ENCODE peak calls at places on chromosomes 7 and 10, in eight cellular contexts. V, O, I, X, W, F, N and S are unnamed samples.

GRCh38 chr10:2772791-2773644 is 294.3 kb upstream of the PFKP start:
- DNase-seq in V (no peak), O (no peak), I (no peak), X (no peak), W (no peak), F (no peak), N (no peak), S (no peak)

GRCh38 chr10:28774051-28774995 is 97.0 kb downstream of the BAMBI start:
- DNase-seq in V (no peak), O (no peak), I (no peak), X (no peak), W (no peak), F (no peak), N (no peak), S (no peak)

GRCh38 chr7:188727-189500 is 3.5 kb upstream of the FAM20C start:
- DNase-seq in V (no peak), O (no peak), I (no peak), X (no peak), W (no peak), F (no peak), N (no peak), S (no peak)

GRCh38 chr10:35498693-35499092 is 106.4 kb upstream of the GJD4 start:
- DNase-seq in V (no peak), O (no peak), I (no peak), X (no peak), W (peak; percentile 23), F (no peak), N (no peak), S (no peak)

GRCh38 chr7:55485501-55486171 is 86.7 kb downstream of the VOPP1 start:
- DNase-seq in V (no peak), O (no peak), I (no peak), X (no peak), W (no peak), F (no peak), N (no peak), S (no peak)

GRCh38 chr7:117285821-117286220 is 37.0 kb downstream of the WNT2 start:
- DNase-seq in V (no peak), O (no peak), I (no peak), X (no peak), W (no peak), F (no peak), N (no peak), S (no peak)

GRCh38 chr7:49187543-49188268 is 263.4 kb downstream of the CDC14C start:
- DNase-seq in V (no peak), O (no peak), I (no peak), X (no peak), W (no peak), F (no peak), N (no peak), S (no peak)

GRCh38 chr10:100986623-100986951 is 710 bp downstream of the MRPL43 start:
- DNase-seq in V (no peak), O (no peak), I (no peak), X (no peak), W (no peak), F (no peak), N (no peak), S (no peak)

GRCh38 chr7:109377076-109377884 is 807.6 kb downstream of the DNAJB9 start:
- DNase-seq in V (no peak), O (no peak), I (no peak), X (no peak), W (no peak), F (no peak), N (no peak), S (no peak)

GRCh38 chr10:86594535-86594934 is 59.8 kb upstream of the OPN4 start:
- DNase-seq in V (no peak), O (no peak), I (no peak), X (no peak), W (no peak), F (no peak), N (no peak), S (no peak)

GRCh38 chr7:117484988-117485655 is 5.3 kb downstream of the CFTR start:
- DNase-seq in V (no peak), O (no peak), I (no peak), X (no peak), W (no peak), F (no peak), N (no peak), S (no peak)

GRCh38 chr10:51090190-51090589 is 15.9 kb downstream of the PRKG1 start:
- DNase-seq in V (no peak), O (no peak), I (no peak), X (no peak), W (no peak), F (no peak), N (no peak), S (no peak)

GRCh38 chr7:49229246-49229645 is 304.9 kb downstream of the CDC14C start:
- DNase-seq in V (no peak), O (no peak), I (no peak), X (no peak), W (no peak), F (no peak), N (no peak), S (no peak)

GRCh38 chr10:63718453-63718852 is 197.3 kb downstream of the REEP3 start:
- DNase-seq in V (no peak), O (no peak), I (no peak), X (no peak), W (no peak), F (no peak), N (no peak), S (no peak)

GRCh38 chr10:85623342-85623741 is 743.3 kb downstream of the GRID1 start:
- DNase-seq in V (no peak), O (no peak), I (no peak), X (no peak), W (no peak), F (no peak), N (no peak), S (no peak)

GRCh38 chr10:96222441-96222840 is 48.9 kb downstream of the BLNK start:
- DNase-seq in V (no peak), O (no peak), I (no peak), X (no peak), W (no peak), F (no peak), N (no peak), S (no peak)

GRCh38 chr7:680411-681127 is 45.9 kb upstream of the DNAAF5 start:
- DNase-seq in V (no peak), O (no peak), I (no peak), X (no peak), W (no peak), F (no peak), N (no peak), S (no peak)

GRCh38 chr10:91996266-91996665 is 72.7 kb downstream of the BTAF1 start:
- DNase-seq in V (no peak), O (no peak), I (no peak), X (no peak), W (no peak), F (peak; percentile 47), N (no peak), S (no peak)

GRCh38 chr10:119253433-119254174 is 46.2 kb downstream of the GRK5 start:
- DNase-seq in V (peak; percentile 88), O (peak; percentile 77), I (peak; percentile 67), X (no peak), W (no peak), F (peak; percentile 16), N (peak; percentile 85), S (no peak)

GRCh38 chr10:88117227-88117626 is 253.8 kb downstream of the PTEN start:
- DNase-seq in V (no peak), O (no peak), I (no peak), X (no peak), W (no peak), F (peak; percentile 57), N (no peak), S (no peak)

GRCh38 chr10:114502071-114502470 is 97.8 kb upstream of the AFAP1L2 start:
- DNase-seq in V (no peak), O (no peak), I (no peak), X (no peak), W (no peak), F (no peak), N (no peak), S (no peak)

GRCh38 chr7:131403322-131403721 is 75.6 kb downstream of the MKLN1 start:
- DNase-seq in V (no peak), O (no peak), I (no peak), X (no peak), W (no peak), F (no peak), N (no peak), S (no peak)

GRCh38 chr7:143240323-143241168 is 18.7 kb downstream of the TAS2R40 start:
- DNase-seq in V (peak; percentile 37), O (peak; percentile 65), I (peak; percentile 60), X (peak; percentile 81), W (peak; percentile 58), F (peak; percentile 76), N (peak; percentile 68), S (peak; percentile 73)

GRCh38 chr10:81600185-81600584 is 274.8 kb upstream of the NRG3 start:
- DNase-seq in V (peak; percentile 62), O (no peak), I (no peak), X (no peak), W (no peak), F (no peak), N (no peak), S (no peak)

GRCh38 chr10:124075116-124075955 is 18.1 kb downstream of the CHST15 start:
- DNase-seq in V (no peak), O (no peak), I (no peak), X (no peak), W (no peak), F (no peak), N (no peak), S (no peak)

GRCh38 chr10:87927091-87927490 is 63.7 kb downstream of the PTEN start:
- DNase-seq in V (no peak), O (no peak), I (no peak), X (no peak), W (no peak), F (no peak), N (peak; percentile 14), S (no peak)

GRCh38 chr10:3622845-3623621 is 162.0 kb downstream of the KLF6 start:
- DNase-seq in V (no peak), O (no peak), I (no peak), X (no peak), W (no peak), F (no peak), N (no peak), S (no peak)

GRCh38 chr10:114498413-114499111 is 94.3 kb upstream of the AFAP1L2 start:
- DNase-seq in V (no peak), O (no peak), I (no peak), X (peak; percentile 19), W (peak; percentile 67), F (no peak), N (no peak), S (no peak)

GRCh38 chr10:104329754-104330153 is 8.5 kb downstream of the ITPRIP start:
- DNase-seq in V (no peak), O (no peak), I (no peak), X (no peak), W (no peak), F (no peak), N (peak; percentile 92), S (no peak)

GRCh38 chr10:100346351-100346764 is 675 bp upstream of the SCD start:
- DNase-seq in V (peak; percentile 71), O (peak; percentile 78), I (no peak), X (peak; percentile 2), W (peak; percentile 63), F (peak; percentile 84), N (no peak), S (peak; percentile 33)

GRCh38 chr7:158943234-158943633 is 86.9 kb downstream of the DYNC2I1 start:
- DNase-seq in V (no peak), O (no peak), I (no peak), X (no peak), W (no peak), F (no peak), N (no peak), S (no peak)

GRCh38 chr10:27450225-27450624 is 53.9 kb upstream of the RAB18 start:
- DNase-seq in V (no peak), O (no peak), I (no peak), X (no peak), W (no peak), F (no peak), N (no peak), S (peak; percentile 41)

GRCh38 chr10:106577756-106578155 is 586.8 kb downstream of the SORCS1 start:
- DNase-seq in V (no peak), O (no peak), I (no peak), X (no peak), W (no peak), F (no peak), N (no peak), S (no peak)